ENCODE peak calls at places on chromosome 12, in four cellular contexts. I is H9, D is endothelial cell, M is HFFc6. N is an unnamed sample.

GRCh38 chr12:32083489-32083888 is 23.2 kb upstream of the BICD1 start:
- DNase-seq in M (peak; percentile 82), D (no peak), I (no peak), N (no peak)

GRCh38 chr12:49787672-49788071 is 40.5 kb downstream of the NCKAP5L start:
- DNase-seq in I (no peak), M (no peak), D (no peak), N (no peak)

GRCh38 chr12:10641735-10642500 is 28.5 kb upstream of the MAGOHB start:
- DNase-seq in M (peak; percentile 46), I (no peak), D (no peak), N (no peak)

GRCh38 chr12:107369679-107370078 is 276.3 kb upstream of the CRY1 start:
- DNase-seq in I (no peak), M (no peak), D (no peak), N (no peak)

GRCh38 chr12:94644141-94644575 is 6.2 kb downstream of the TMCC3 start:
- DNase-seq in I (no peak), M (peak; percentile 13), D (no peak), N (no peak)

GRCh38 chr12:39173689-39174088 is 268.3 kb upstream of the CPNE8 start:
- DNase-seq in D (no peak), I (no peak), M (no peak), N (no peak)

GRCh38 chr12:121436706-121437105 is 36.8 kb downstream of the RNF34 start:
- DNase-seq in M (no peak), D (no peak), I (no peak), N (no peak)

GRCh38 chr12:41917827-41918445 is 226.7 kb downstream of the GXYLT1 start:
- DNase-seq in I (no peak), M (no peak), D (no peak), N (no peak)

GRCh38 chr12:80756875-80757274 is 40.2 kb downstream of the MYF5 start:
- DNase-seq in M (no peak), I (no peak), D (no peak), N (no peak)

GRCh38 chr12:51593539-51593938 is 2.5 kb downstream of the SCN8A start:
- DNase-seq in I (no peak), D (peak; percentile 52), M (peak; percentile 47), N (peak; percentile 11)

GRCh38 chr12:98532687-98533304 is 17.4 kb downstream of the TMPO start:
- DNase-seq in I (no peak), D (peak; percentile 47), M (peak; percentile 71), N (peak; percentile 66)

GRCh38 chr12:109716092-109716479 is 2.5 kb downstream of the FAM222A start:
- DNase-seq in M (no peak), D (no peak), I (no peak), N (no peak)

GRCh38 chr12:118986043-118986442 is 4.7 kb downstream of the SRRM4 start:
- DNase-seq in I (peak; percentile 58), D (no peak), M (no peak), N (no peak)

GRCh38 chr12:32025906-32026305 is 66.7 kb downstream of the RESF1 start:
- DNase-seq in M (no peak), D (no peak), I (no peak), N (no peak)

GRCh38 chr12:129659927-129660326 is 243.9 kb downstream of the TMEM132D start:
- DNase-seq in D (no peak), M (peak; percentile 39), I (no peak), N (no peak)

GRCh38 chr12:53217049-53217929 is 10.2 kb upstream of the ITGB7 start:
- DNase-seq in I (peak; percentile 88), D (no peak), M (no peak), N (no peak)

GRCh38 chr12:91577586-91578539 is 395.2 kb upstream of the DCN start:
- DNase-seq in I (no peak), M (peak; percentile 12), D (no peak), N (no peak)

GRCh38 chr12:121801601-121802484 is 2.0 kb upstream of the SETD1B start:
- DNase-seq in M (no peak), D (no peak), I (peak; percentile 32), N (no peak)

GRCh38 chr12:14416658-14417057 is 51.2 kb downstream of the ATF7IP start:
- DNase-seq in M (peak; percentile 79), I (peak; percentile 46), D (peak; percentile 41), N (peak; percentile 38)

GRCh38 chr12:113200016-113200797 is 14.7 kb downstream of the RITA1 start:
- DNase-seq in I (no peak), M (no peak), D (no peak), N (no peak)

GRCh38 chr12:47156167-47156736 is 76.5 kb upstream of the AMIGO2 start:
- DNase-seq in I (no peak), D (no peak), M (peak; percentile 28), N (no peak)

GRCh38 chr12:78898416-78898815 is 33.8 kb downstream of the SYT1 start:
- DNase-seq in M (no peak), I (no peak), D (no peak), N (no peak)

GRCh38 chr12:13428538-13429265 is 232.2 kb downstream of the EMP1 start:
- DNase-seq in D (no peak), M (no peak), I (no peak), N (no peak)

GRCh38 chr12:106144847-106145246 is 6.1 kb upstream of the NUAK1 start:
- DNase-seq in I (no peak), D (no peak), M (peak; percentile 60), N (no peak)

GRCh38 chr12:106141452-106141851 is 2.7 kb upstream of the NUAK1 start:
- DNase-seq in D (no peak), I (no peak), M (no peak), N (no peak)

GRCh38 chr12:106141003-106141402 is 2.2 kb upstream of the NUAK1 start:
- DNase-seq in D (no peak), I (no peak), M (no peak), N (no peak)

GRCh38 chr12:106140223-106140986 is 1.7 kb upstream of the NUAK1 start:
- DNase-seq in I (no peak), M (no peak), D (no peak), N (no peak)

GRCh38 chr12:106142591-106143261 is 4.0 kb upstream of the NUAK1 start:
- DNase-seq in D (no peak), I (no peak), M (no peak), N (no peak)
- TF ChIP-seq CTCF in D (no peak), I (no peak), M (no peak), N (no peak)

GRCh38 chr12:16189849-16190248 is 87.6 kb downstream of the SLC15A5 start:
- DNase-seq in M (peak; percentile 14), I (no peak), D (no peak), N (no peak)
- TF ChIP-seq CTCF in M (peak; percentile 70), I (peak; percentile 62), D (no peak), N (no peak)

GRCh38 chr12:65728913-65729793 is 95.1 kb upstream of the HMGA2 start:
- DNase-seq in M (no peak), I (peak; percentile 79), D (peak; percentile 40), N (peak; percentile 37)
- TF ChIP-seq CTCF in M (no peak), I (peak; percentile 19), D (no peak), N (no peak)

GRCh38 chr12:25434493-25434892 is 118.6 kb downstream of the LMNTD1 start:
- DNase-seq in I (no peak), D (no peak), M (no peak), N (no peak)

GRCh38 chr12:25438638-25439037 is 114.4 kb downstream of the LMNTD1 start:
- DNase-seq in M (peak; percentile 44), I (no peak), D (no peak), N (no peak)

GRCh38 chr12:25435431-25435830 is 117.7 kb downstream of the LMNTD1 start:
- DNase-seq in D (no peak), M (no peak), I (no peak), N (no peak)

GRCh38 chr12:25433581-25434325 is 119.3 kb downstream of the LMNTD1 start:
- DNase-seq in D (no peak), I (no peak), M (no peak), N (no peak)

GRCh38 chr12:25436206-25436912 is 116.7 kb downstream of the LMNTD1 start:
- DNase-seq in M (peak; percentile 78), D (peak; percentile 46), I (peak; percentile 47), N (peak; percentile 45)
- TF ChIP-seq CTCF in M (peak; percentile 97), D (peak; percentile 77), I (peak; percentile 92), N (peak; percentile 68)

N was measured in Calu3.